ENCODE peak calls at places on chromosomes 13 and 19, in seven cellular contexts. M is fibroblast of pulmonary artery, F is ovary, D is fibroblast of the aortic adventitia, U is progenitor cell of endocrine pancreas, K is brain microvascular endothelial cell, H is fibroblast of mammary gland. G is an unnamed sample.

GRCh38 chr19:54155694-54156093 is 3.8 kb downstream of the LENG1 start:
- DNase-seq in M (no peak), F (no peak), D (no peak), U (no peak), K (no peak), H (no peak), G (no peak)

GRCh38 chr13:45474584-45475454 is 10.1 kb downstream of the COG3 start:
- DNase-seq in M (no peak), F (no peak), D (no peak), U (no peak), K (no peak), H (no peak), G (no peak)

GRCh38 chr19:41193420-41194156 is 569 bp downstream of the CYP2S1 start:
- DNase-seq in M (no peak), F (no peak), D (no peak), U (no peak), K (no peak), H (no peak), G (no peak)

GRCh38 chr19:12985049-12985776 is 10.1 kb upstream of the NFIX start:
- DNase-seq in M (no peak), F (no peak), D (peak; percentile 28), U (no peak), K (peak; percentile 73), H (peak; percentile 55), G (no peak)

GRCh38 chr13:46131705-46132104 is 26.9 kb upstream of the CPB2 start:
- DNase-seq in M (no peak), F (no peak), D (no peak), U (no peak), K (no peak), H (no peak), G (no peak)

GRCh38 chr13:75481176-75482069 is 546 bp downstream of the TBC1D4 start:
- DNase-seq in M (no peak), F (peak; percentile 63), D (peak; percentile 17), U (peak; percentile 30), K (no peak), H (no peak), G (peak; percentile 84)

GRCh38 chr19:14061751-14062557 is at the start of gene PALM3:
- DNase-seq in M (no peak), F (no peak), D (no peak), U (no peak), K (no peak), H (no peak), G (no peak)

GRCh38 chr19:13172335-13173128 is 22.3 kb downstream of the IER2 start:
- DNase-seq in M (peak; percentile 75), F (peak; percentile 55), D (peak; percentile 78), U (no peak), K (peak; percentile 84), H (peak; percentile 81), G (no peak)

GRCh38 chr19:15948223-15949058 is at the start of gene OR10H4:
- DNase-seq in M (no peak), F (no peak), D (no peak), U (no peak), K (no peak), H (no peak), G (no peak)

GRCh38 chr13:30744056-30744684 is 8.8 kb downstream of the ALOX5AP start:
- DNase-seq in M (no peak), F (no peak), D (no peak), U (no peak), K (peak; percentile 65), H (peak; percentile 58), G (no peak)

GRCh38 chr19:46812898-46813569 is 24.6 kb upstream of the SLC1A5 start:
- DNase-seq in M (no peak), F (peak; percentile 35), D (no peak), U (no peak), K (no peak), H (no peak), G (no peak)

GRCh38 chr13:64054306-64054705 is 2638.7 kb upstream of the PCDH20 start:
- DNase-seq in M (peak; percentile 1), F (no peak), D (no peak), U (no peak), K (no peak), H (no peak), G (no peak)

GRCh38 chr19:10420444-10421239 is at the start of gene PDE4A:
- DNase-seq in M (peak; percentile 44), F (no peak), D (no peak), U (no peak), K (no peak), H (no peak), G (no peak)

GRCh38 chr19:10422846-10423245 is 2.5 kb downstream of the PDE4A start:
- DNase-seq in M (no peak), F (no peak), D (no peak), U (no peak), K (no peak), H (no peak), G (no peak)

GRCh38 chr19:10419646-10420443 is 493 bp upstream of the PDE4A start:
- DNase-seq in M (peak; percentile 56), F (peak; percentile 21), D (peak; percentile 45), U (no peak), K (peak; percentile 91), H (peak; percentile 74), G (no peak)

GRCh38 chr19:10421981-10422461 is 1.7 kb downstream of the PDE4A start:
- DNase-seq in M (no peak), F (no peak), D (no peak), U (no peak), K (no peak), H (no peak), G (no peak)

GRCh38 chr19:10421240-10421948 is 1.1 kb downstream of the PDE4A start:
- DNase-seq in M (no peak), F (no peak), D (no peak), U (no peak), K (no peak), H (no peak), G (no peak)
- TF ChIP-seq CTCF in M (no peak), F (no peak), D (no peak), U (no peak), K (no peak), H (no peak), G (no peak)

GRCh38 chr19:17296278-17296677 is 6.9 kb downstream of the ABHD8 start:
- DNase-seq in M (no peak), F (no peak), D (no peak), U (no peak), K (peak; percentile 38), H (peak; percentile 30), G (no peak)
- TF ChIP-seq CTCF in M (no peak), F (no peak), D (no peak), U (no peak), K (peak; percentile 25), H (no peak), G (peak; percentile 9)

GRCh38 chr13:51767100-51767499 is 36.9 kb downstream of the DHRS12 start:
- DNase-seq in M (no peak), F (no peak), D (no peak), U (no peak), K (no peak), H (no peak), G (peak; percentile 65)
- TF ChIP-seq CTCF in M (no peak), F (no peak), D (no peak), U (no peak), K (peak; percentile 35), H (peak; percentile 14), G (no peak)

DNA sequence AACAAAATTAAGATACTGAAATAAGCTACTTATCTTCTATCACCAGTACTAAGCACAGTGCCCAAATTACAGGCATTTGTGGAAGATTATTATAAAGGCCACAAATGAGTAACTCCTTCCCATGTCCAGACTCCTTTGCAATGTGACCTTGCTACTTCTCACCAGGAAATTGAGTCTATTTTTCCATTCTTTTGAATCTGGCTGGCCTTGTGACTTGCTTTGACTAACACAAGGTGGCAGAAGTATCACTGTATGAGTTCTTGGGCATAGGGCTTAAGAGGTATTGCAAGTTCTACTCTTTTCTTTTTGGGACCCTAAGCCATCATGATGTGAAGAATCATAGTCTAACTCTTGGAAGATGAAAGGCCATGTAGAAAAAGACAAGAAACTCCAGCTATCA is 49.9 kb downstream of the UGGT2 start:
- DNase-seq in M (peak; percentile 36), F (no peak), D (peak; percentile 17), U (no peak), K (no peak), H (peak; percentile 25), G (no peak)
- TF ChIP-seq CTCF in M (peak; percentile 35), F (no peak), D (no peak), U (peak; percentile 11), K (peak; percentile 35), H (peak; percentile 18), G (no peak)

GRCh38 chr19:7225741-7226140 is 68.5 kb downstream of the INSR start:
- DNase-seq in M (no peak), F (no peak), D (no peak), U (no peak), K (no peak), H (no peak), G (no peak)
- TF ChIP-seq CTCF in M (no peak), F (no peak), D (no peak), U (no peak), K (no peak), H (no peak), G (no peak)

DNA sequence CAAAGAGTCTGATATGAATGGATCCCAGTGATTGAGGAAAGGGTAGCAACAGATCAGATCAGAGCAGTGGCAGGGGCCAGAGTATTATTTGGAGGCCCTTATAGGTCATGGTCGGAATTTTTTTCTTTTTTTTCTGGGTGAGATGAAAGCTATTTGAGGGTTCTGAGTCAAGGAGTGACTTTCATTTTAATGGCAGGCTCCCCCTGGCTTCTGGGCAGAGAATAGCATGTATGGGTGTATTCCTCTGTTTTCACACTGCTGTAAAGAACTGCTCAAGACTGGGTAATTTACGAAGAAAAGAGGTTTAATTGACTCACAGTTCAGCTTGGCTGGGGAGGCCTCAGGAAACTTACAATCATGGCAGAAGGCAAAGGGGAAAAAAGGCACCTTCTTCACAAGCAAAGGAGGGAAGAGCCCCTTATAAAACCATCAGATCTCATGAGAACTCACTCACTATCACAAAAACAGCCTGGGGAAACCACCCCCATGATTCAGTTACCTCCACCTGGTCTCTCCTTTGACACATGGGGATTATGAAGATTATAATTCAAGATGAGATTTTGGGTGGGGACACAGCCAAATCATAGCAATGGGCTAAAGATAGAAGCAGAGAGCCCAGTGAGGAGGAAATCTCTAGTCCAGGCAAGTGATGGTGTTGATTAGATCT is 3.0 kb upstream of the SLC6A16 start:
- DNase-seq in M (peak; percentile 33), F (no peak), D (peak; percentile 24), U (no peak), K (peak; percentile 20), H (peak; percentile 31), G (peak; percentile 10)
- TF ChIP-seq CTCF in M (peak; percentile 70), F (no peak), D (peak; percentile 67), U (peak; percentile 57), K (peak; percentile 81), H (peak; percentile 66), G (peak; percentile 58)

G was measured in osteocyte.